ENCODE peak calls at places on chromosomes 1 and 21, in ten cellular contexts. I is IMR-90; Y is T follicular helper cell; C is putamen; A is cardiac muscle cell; V is iPS DF 6.9; J is activated CD4-positive, alpha-beta T cell treated with anti-CD3 and anti-CD28 coated beads for 48 hours; X is dermis blood vessel endothelial cell; K is stimulated activated CD8-positive, alpha-beta memory T cell treated with anti-CD3 and anti-CD28 coated beads, Interleukin-15, amount 100 ng/mL, for 24 hours; F is body of pancreas. L is an unnamed sample.

GRCh38 chr21:29827236-29827635 is 112.6 kb downstream of the GRIK1 start:
- DNase-seq in A (no peak), J (no peak), K (no peak), I (no peak), X (no peak), V (no peak), Y (no peak), F (no peak), C (no peak), L (no peak)

GRCh38 chr1:244854175-244854574 is 10.2 kb downstream of the HNRNPU start:
- DNase-seq in Y (no peak), F (no peak), J (no peak), C (no peak), X (no peak), I (no peak), A (no peak), K (no peak), V (no peak), L (no peak)

GRCh38 chr1:215682232-215682631 is 115.1 kb downstream of the KCTD3 start:
- DNase-seq in X (no peak), A (no peak), I (peak; percentile 33), J (no peak), F (no peak), Y (no peak), K (no peak), C (no peak), V (no peak), L (no peak)

GRCh38 chr1:162709132-162709860 is 77.0 kb downstream of the DDR2 start:
- DNase-seq in I (no peak), V (no peak), A (no peak), F (no peak), J (no peak), X (no peak), Y (no peak), C (no peak), K (no peak), L (no peak)

GRCh38 chr1:236117710-236118109 is 24.6 kb upstream of the GPR137B start:
- DNase-seq in J (no peak), K (no peak), I (no peak), X (no peak), Y (no peak), C (no peak), V (no peak), F (no peak), A (no peak), L (no peak)

GRCh38 chr1:193589597-193590040 is 403.2 kb upstream of the B3GALT2 start:
- DNase-seq in A (peak; percentile 82), C (no peak), J (no peak), X (peak; percentile 32), V (no peak), F (no peak), Y (no peak), K (no peak), I (peak; percentile 62), L (no peak)

GRCh38 chr1:222897527-222898190 is 82.8 kb downstream of the DISP1 start:
- DNase-seq in K (no peak), V (no peak), F (no peak), C (no peak), A (peak; percentile 34), X (no peak), Y (no peak), I (no peak), J (no peak), L (no peak)

GRCh38 chr1:77825356-77825709 is 45.9 kb downstream of the MIGA1 start:
- DNase-seq in I (peak; percentile 91), V (peak; percentile 7), F (peak; percentile 68), K (no peak), J (peak; percentile 7), A (peak; percentile 92), Y (no peak), X (peak; percentile 81), C (peak; percentile 9), L (peak; percentile 55)

GRCh38 chr1:209618756-209619420 is 33.3 kb downstream of the LAMB3 start:
- DNase-seq in V (no peak), C (peak; percentile 88), X (no peak), F (no peak), K (no peak), A (no peak), J (no peak), Y (no peak), I (no peak), L (no peak)

GRCh38 chr1:96962807-96963206 is 241.2 kb downstream of the PTBP2 start:
- DNase-seq in I (peak; percentile 31), X (peak; percentile 26), J (no peak), V (no peak), A (peak; percentile 51), F (peak; percentile 13), K (no peak), Y (no peak), C (no peak), L (no peak)

GRCh38 chr1:52603680-52604501 is 1.7 kb downstream of the GPX7 start:
- DNase-seq in K (no peak), J (no peak), I (peak; percentile 16), Y (no peak), X (no peak), A (no peak), F (no peak), V (no peak), C (no peak), L (no peak)

GRCh38 chr1:3409737-3410434 is 44.6 kb upstream of the ARHGEF16 start:
- DNase-seq in V (no peak), F (peak; percentile 66), J (no peak), A (peak; percentile 57), I (peak; percentile 23), K (no peak), C (peak; percentile 59), X (peak; percentile 71), Y (no peak), L (no peak)

GRCh38 chr1:96487961-96488360 is 233.6 kb upstream of the PTBP2 start:
- DNase-seq in F (peak; percentile 13), C (no peak), J (no peak), K (no peak), A (peak; percentile 75), Y (no peak), V (no peak), I (no peak), X (no peak), L (no peak)

GRCh38 chr1:155932487-155932886 is 1.7 kb downstream of the KHDC4 start:
- DNase-seq in Y (no peak), X (peak; percentile 58), V (no peak), C (no peak), K (no peak), J (no peak), I (no peak), A (no peak), F (no peak), L (no peak)

GRCh38 chr1:37850352-37850955 is 8.9 kb downstream of the MTF1 start:
- DNase-seq in X (peak; percentile 16), A (peak; percentile 28), I (peak; percentile 19), Y (no peak), K (no peak), F (no peak), J (no peak), V (no peak), C (no peak), L (no peak)

GRCh38 chr1:113917400-113918082 is 11.6 kb upstream of the HIPK1 start:
- DNase-seq in F (no peak), Y (no peak), X (no peak), A (peak; percentile 17), V (no peak), C (no peak), J (no peak), I (peak; percentile 75), K (no peak), L (no peak)

GRCh38 chr1:36352910-36353878 is 29.7 kb upstream of the EVA1B start:
- DNase-seq in X (peak; percentile 52), C (no peak), A (peak; percentile 53), K (no peak), F (no peak), J (no peak), Y (no peak), I (peak; percentile 79), V (no peak), L (no peak)